ENCODE peak calls at places on chromosomes 13 and 19, in eight cellular contexts. O, A, S, J, E, G, T and I are unnamed samples.

GRCh38 chr19:55689366-55690108 is 14.5 kb downstream of the EPN1 start:
- DNase-seq in J (no peak), O (no peak), G (no peak), S (no peak), T (no peak), E (no peak), A (peak; percentile 53), I (peak; percentile 52)

GRCh38 chr19:2334986-2335846 is 6.7 kb downstream of the SPPL2B start:
- DNase-seq in A (no peak), S (no peak), E (no peak), J (no peak), O (no peak), G (no peak), T (no peak), I (no peak)

GRCh38 chr13:52599853-52600603 is 42.2 kb upstream of the HNRNPA1L2 start:
- DNase-seq in O (peak; percentile 32), A (no peak), J (no peak), E (peak; percentile 28), T (no peak), G (no peak), S (peak; percentile 57), I (peak; percentile 54)

GRCh38 chr19:6213696-6214585 is 65.8 kb downstream of the MLLT1 start:
- DNase-seq in T (no peak), S (no peak), E (no peak), O (no peak), G (no peak), J (no peak), A (no peak), I (peak; percentile 34)

GRCh38 chr19:46373573-46374359 is 26.9 kb downstream of the PPP5C start:
- DNase-seq in A (peak; percentile 96), T (peak; percentile 86), E (no peak), O (no peak), S (no peak), J (peak; percentile 57), G (peak; percentile 83), I (peak; percentile 99)

GRCh38 chr13:98475521-98475920 is 101.4 kb downstream of the STK24 start:
- DNase-seq in E (peak; percentile 22), J (no peak), T (no peak), A (no peak), G (no peak), S (no peak), O (no peak), I (no peak)

GRCh38 chr19:49855676-49856573 is 5.0 kb downstream of the PTOV1 start:
- DNase-seq in S (no peak), J (no peak), O (no peak), E (no peak), G (peak; percentile 14), T (no peak), A (no peak), I (no peak)

GRCh38 chr13:46389985-46390384 is 2.9 kb upstream of the RUBCNL start:
- DNase-seq in G (no peak), S (no peak), T (no peak), O (no peak), J (no peak), A (peak; percentile 67), E (no peak), I (no peak)

GRCh38 chr13:101520672-101521071 is 68.2 kb downstream of the ITGBL1 start:
- DNase-seq in O (no peak), E (peak; percentile 67), J (no peak), A (no peak), G (no peak), S (no peak), T (no peak), I (no peak)

GRCh38 chr19:33214621-33215020 is 11.0 kb downstream of the SLC7A10 start:
- DNase-seq in A (no peak), G (no peak), O (no peak), S (no peak), T (no peak), E (peak; percentile 56), J (no peak), I (no peak)

GRCh38 chr19:45691516-45692186 is at the start of gene SNRPD2:
- DNase-seq in S (peak; percentile 91), A (peak; percentile 95), G (peak; percentile 92), E (peak; percentile 97), T (peak; percentile 96), O (peak; percentile 91), J (peak; percentile 82), I (peak; percentile 94)

GRCh38 chr19:55284405-55285058 is 735 bp downstream of the BRSK1 start:
- DNase-seq in J (no peak), E (no peak), G (no peak), A (no peak), T (no peak), S (no peak), O (no peak), I (no peak)

GRCh38 chr19:3124630-3125029 is 11.2 kb upstream of the GNA15 start:
- DNase-seq in S (no peak), E (no peak), A (no peak), J (no peak), T (no peak), G (no peak), O (no peak), I (no peak)

GRCh38 chr13:38630780-38631179 is 56.1 kb upstream of the FREM2 start:
- DNase-seq in J (no peak), G (no peak), E (peak; percentile 17), T (no peak), A (no peak), S (no peak), O (no peak), I (no peak)